ENCODE peak calls at places on chromosome 18, in ten cellular contexts. V is GM23338, C is fibroblast of lung, O is PC-9, J is endothelial cell of umbilical vein, I is neural progenitor cell, Y is GM23248, S is astrocyte, G is HepG2, Z is K562. L is an unnamed sample.

GRCh38 chr18:53745986-53746385 is 478.5 kb downstream of the MBD2 start:
- DNase-seq in V (no peak), C (no peak), O (no peak), J (no peak), I (no peak), Y (no peak), S (no peak), G (no peak), Z (no peak), L (no peak)

GRCh38 chr18:25726278-25726677 is 364.1 kb downstream of the SS18 start:
- DNase-seq in V (peak; percentile 44), C (peak; percentile 49), O (no peak), J (no peak), I (no peak), Y (peak; percentile 70), S (peak; percentile 66), G (no peak), Z (no peak), L (no peak)

GRCh38 chr18:9810994-9811393 is 74.8 kb upstream of the TXNDC2 start:
- DNase-seq in V (peak; percentile 39), C (no peak), O (no peak), J (no peak), I (peak; percentile 41), Y (no peak), S (no peak), G (no peak), Z (peak; percentile 78), L (no peak)

GRCh38 chr18:36583155-36583745 is 245.6 kb downstream of the TPGS2 start:
- DNase-seq in V (peak; percentile 93), C (no peak), O (no peak), J (no peak), I (peak; percentile 91), Y (no peak), S (no peak), G (no peak), Z (no peak), L (no peak)

GRCh38 chr18:79579807-79580480 is 99.7 kb upstream of the CTDP1 start:
- DNase-seq in V (no peak), C (no peak), O (no peak), J (no peak), I (no peak), Y (no peak), S (no peak), G (no peak), Z (no peak), L (no peak)

GRCh38 chr18:26482567-26482966 is 65.8 kb downstream of the KCTD1 start:
- DNase-seq in V (peak; percentile 88), C (no peak), O (peak; percentile 54), J (no peak), I (peak; percentile 80), Y (no peak), S (no peak), G (no peak), Z (no peak), L (no peak)

GRCh38 chr18:71784777-71785176 is 759.4 kb downstream of the CBLN2 start:
- DNase-seq in V (peak; percentile 0), C (no peak), O (no peak), J (peak; percentile 51), I (no peak), Y (peak; percentile 6), S (no peak), G (peak; percentile 10), Z (peak; percentile 2), L (no peak)

GRCh38 chr18:58727776-58728500 is 56.7 kb downstream of the MALT1 start:
- DNase-seq in V (no peak), C (peak; percentile 27), O (no peak), J (no peak), I (no peak), Y (peak; percentile 27), S (peak; percentile 19), G (no peak), Z (no peak), L (no peak)

GRCh38 chr18:62897153-62897552 is 181.8 kb downstream of the PHLPP1 start:
- DNase-seq in V (no peak), C (no peak), O (no peak), J (peak; percentile 72), I (no peak), Y (peak; percentile 75), S (peak; percentile 55), G (no peak), Z (no peak), L (no peak)

GRCh38 chr18:9094307-9095226 is 7.9 kb upstream of the NDUFV2 start:
- DNase-seq in V (no peak), C (peak; percentile 83), O (peak; percentile 35), J (peak; percentile 86), I (no peak), Y (peak; percentile 82), S (peak; percentile 86), G (peak; percentile 92), Z (peak; percentile 51), L (no peak)

GRCh38 chr18:35289293-35290069 is 548 bp downstream of the ZSCAN30 start:
- DNase-seq in V (peak; percentile 51), C (peak; percentile 18), O (no peak), J (no peak), I (peak; percentile 8), Y (peak; percentile 58), S (no peak), G (peak; percentile 4), Z (peak; percentile 45), L (no peak)

GRCh38 chr18:12394428-12394827 is 13.3 kb upstream of the PRELID3A start:
- DNase-seq in V (peak; percentile 67), C (no peak), O (peak; percentile 17), J (peak; percentile 26), I (peak; percentile 45), Y (peak; percentile 31), S (no peak), G (no peak), Z (no peak), L (no peak)

GRCh38 chr18:76398295-76398694 is 96.7 kb downstream of the ZNF516 start:
- DNase-seq in V (no peak), C (no peak), O (no peak), J (no peak), I (no peak), Y (no peak), S (no peak), G (no peak), Z (no peak), L (no peak)

GRCh38 chr18:32216390-32216789 is 26.6 kb downstream of the MEP1B start:
- DNase-seq in V (no peak), C (no peak), O (no peak), J (no peak), I (no peak), Y (no peak), S (no peak), G (no peak), Z (no peak), L (no peak)

GRCh38 chr18:59564516-59564915 is 132.7 kb downstream of the CCBE1 start:
- DNase-seq in V (no peak), C (no peak), O (no peak), J (no peak), I (no peak), Y (no peak), S (no peak), G (no peak), Z (no peak), L (no peak)

GRCh38 chr18:41347057-41347456 is 608.0 kb upstream of the PIK3C3 start:
- DNase-seq in V (no peak), C (peak; percentile 82), O (no peak), J (no peak), I (no peak), Y (no peak), S (peak; percentile 97), G (no peak), Z (no peak), L (no peak)

DNA sequence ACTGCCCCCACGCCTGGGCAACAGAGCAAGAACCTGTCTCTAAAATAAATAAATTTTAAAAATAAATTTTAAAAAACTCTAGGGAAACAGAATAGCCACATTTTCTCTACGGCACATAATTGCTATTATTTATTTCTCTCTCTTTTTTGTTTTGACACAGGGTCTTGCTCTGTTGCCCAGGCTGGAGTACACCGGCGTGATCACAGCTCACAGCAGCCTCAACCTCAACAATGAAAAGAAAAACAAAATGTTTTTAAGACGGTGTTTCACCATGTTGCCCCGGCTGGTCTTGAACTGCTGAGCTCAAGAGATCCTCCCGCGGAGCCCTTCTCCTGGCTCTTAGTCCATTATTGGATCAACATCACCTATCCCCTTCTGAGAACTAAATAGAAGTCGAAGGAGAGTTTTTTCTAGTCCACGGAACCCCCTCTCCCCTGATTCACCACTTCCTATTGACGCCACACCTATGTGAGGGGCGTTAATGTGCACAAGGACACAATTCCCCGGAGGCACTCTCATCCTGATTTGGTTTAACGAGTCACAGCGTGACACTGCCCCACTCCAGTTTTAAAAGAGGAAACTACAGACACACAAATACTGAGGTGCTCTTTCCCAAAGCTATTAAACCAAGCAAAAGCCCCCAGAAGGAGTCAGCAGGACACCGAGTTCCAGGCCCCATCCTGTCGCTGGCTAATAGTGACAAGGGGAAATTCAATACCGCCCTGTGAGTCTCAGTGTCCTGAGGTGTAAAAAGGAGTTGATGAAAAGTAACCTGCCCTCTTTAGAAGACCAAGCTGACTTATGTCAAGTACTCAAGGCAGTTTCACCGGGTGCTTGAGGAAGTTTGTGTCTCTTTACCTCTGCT is 1.1 kb downstream of the NPC1 start:
- DNase-seq in V (peak; percentile 42), C (no peak), O (peak; percentile 35), J (peak; percentile 40), I (peak; percentile 28), Y (peak; percentile 61), S (peak; percentile 14), G (peak; percentile 31), Z (peak; percentile 63), L (no peak)
- TF ChIP-seq EZH2 in V (no peak), C (no peak), O (no peak), J (no peak), I (no peak), Y (no peak), S (no peak), G (no peak), Z (no peak), L (no peak)

GRCh38 chr18:70535041-70535440 is 246.2 kb downstream of the SOCS6 start:
- DNase-seq in V (no peak), C (no peak), O (no peak), J (no peak), I (no peak), Y (peak; percentile 27), S (no peak), G (no peak), Z (no peak), L (no peak)
- H2AFZ ChIP-seq in V (no peak overlapping the region), C (no peak overlapping the region), O (no peak overlapping the region), J (no peak overlapping the region), I (no peak overlapping the region), Y (no peak overlapping the region), S (no peak overlapping the region), G (no peak overlapping the region), Z (no peak overlapping the region), L (no peak overlapping the region)

GRCh38 chr18:21629089-21629832 is 17.1 kb downstream of the SNRPD1 start:
- DNase-seq in V (no peak), C (no peak), O (no peak), J (no peak), I (no peak), Y (no peak), S (no peak), G (no peak), Z (no peak), L (no peak)
- H3K4me3 ChIP-seq in V (no peak overlapping the region), C (no peak overlapping the region), O (no peak overlapping the region), J (no peak overlapping the region), I (no peak overlapping the region), Y (no peak overlapping the region), S (no peak overlapping the region), G (no peak overlapping the region), Z (no peak overlapping the region), L (no peak overlapping the region)

DNA sequence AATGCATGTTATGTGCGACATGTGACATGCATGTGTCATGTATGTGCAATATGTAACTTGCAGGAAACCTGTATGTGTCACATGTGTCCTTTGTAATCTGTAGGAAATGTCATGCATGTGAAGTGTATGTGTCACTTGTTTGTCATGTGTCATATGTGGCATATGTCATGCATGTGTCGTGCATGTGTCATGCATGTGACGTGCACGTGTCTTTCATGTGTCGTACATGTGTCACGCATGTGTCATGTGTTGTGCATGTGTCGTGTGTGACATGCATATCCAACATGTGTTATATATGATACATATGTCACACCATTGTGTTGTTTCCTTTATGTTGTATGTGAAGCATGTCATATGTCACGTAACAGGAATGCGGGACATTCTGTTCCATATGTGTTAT is 2153.2 kb upstream of the PIK3C3 start:
- DNase-seq in V (no peak), C (no peak), O (no peak), J (no peak), I (no peak), Y (peak; percentile 2), S (no peak), G (no peak), Z (no peak), L (no peak)
- TF ChIP-seq EZH2 in V (no peak), C (no peak), O (no peak), J (no peak), I (no peak), Y (no peak), S (no peak), G (no peak), Z (no peak), L (no peak)